ENCODE peak calls at places on chromosomes 5 and 9, in eight cellular contexts. L is A549, J is stomach, X is sigmoid colon, V is H1, B is transverse colon, A is K562, C is ovary. D is an unnamed sample.
A peak's percentile ranks its signal among the peaks of the same experiment; 100 is the strongest.

GRCh38 chr9:124468061-124468740 is 17.9 kb downstream of the ADGRD2 start:
- DNase-seq in L (no peak), J (no peak), X (no peak), V (no peak), B (no peak), A (no peak), C (no peak), D (no peak)

GRCh38 chr9:107158321-107158720 is 124.8 kb upstream of the RAD23B start:
- DNase-seq in L (peak; percentile 40), J (no peak), X (no peak), V (peak; percentile 25), B (no peak), A (no peak), C (no peak), D (no peak)

GRCh38 chr5:81787843-81788242 is 36.9 kb upstream of the SSBP2 start:
- DNase-seq in L (no peak), J (peak; percentile 63), X (peak; percentile 89), V (no peak), B (peak; percentile 55), A (peak; percentile 27), C (no peak), D (peak; percentile 97)

GRCh38 chr5:58407042-58407709 is 52.7 kb downstream of the PLK2 start:
- DNase-seq in L (peak; percentile 21), J (no peak), X (no peak), V (no peak), B (no peak), A (no peak), C (no peak), D (no peak)

GRCh38 chr5:123278284-123278683 is 144.9 kb downstream of the CEP120 start:
- DNase-seq in L (no peak), J (no peak), X (no peak), V (no peak), B (no peak), A (no peak), C (no peak), D (no peak)

GRCh38 chr9:135850737-135851136 is 56.6 kb downstream of the CAMSAP1 start:
- DNase-seq in L (no peak), J (no peak), X (no peak), V (no peak), B (no peak), A (no peak), C (no peak), D (no peak)

GRCh38 chr5:100004969-100005368 is 530.2 kb upstream of the FAM174A start:
- DNase-seq in L (no peak), J (no peak), X (no peak), V (no peak), B (no peak), A (no peak), C (no peak), D (no peak)

GRCh38 chr5:136522217-136522956 is 157.0 kb upstream of the TRPC7 start:
- DNase-seq in L (no peak), J (no peak), X (no peak), V (no peak), B (no peak), A (peak; percentile 14), C (no peak), D (no peak)

GRCh38 chr5:148794275-148794674 is 32.1 kb upstream of the ADRB2 start:
- DNase-seq in L (no peak), J (no peak), X (no peak), V (no peak), B (no peak), A (no peak), C (no peak), D (no peak)

GRCh38 chr9:79387091-79387490 is 184.7 kb upstream of the TLE4 start:
- DNase-seq in L (no peak), J (no peak), X (no peak), V (no peak), B (no peak), A (no peak), C (no peak), D (no peak)

GRCh38 chr5:122077451-122078115 is 476 bp downstream of the LOX start:
- DNase-seq in L (no peak), J (peak; percentile 26), X (peak; percentile 69), V (no peak), B (peak; percentile 10), A (no peak), C (peak; percentile 55), D (no peak)

GRCh38 chr5:172113036-172113435 is 75.0 kb downstream of the STK10 start:
- DNase-seq in L (no peak), J (no peak), X (no peak), V (no peak), B (peak; percentile 53), A (no peak), C (no peak), D (no peak)

GRCh38 chr9:71769175-71770165 is 1.2 kb upstream of the CEMIP2 start:
- DNase-seq in L (peak; percentile 49), J (peak; percentile 89), X (peak; percentile 91), V (no peak), B (peak; percentile 86), A (peak; percentile 75), C (peak; percentile 75), D (peak; percentile 47)

GRCh38 chr5:5198815-5199214 is 58.7 kb downstream of the ADAMTS16 start:
- DNase-seq in L (no peak), J (no peak), X (no peak), V (no peak), B (no peak), A (no peak), C (no peak), D (no peak)

GRCh38 chr5:16791036-16791705 is 144.9 kb downstream of the MYO10 start:
- DNase-seq in L (peak; percentile 55), J (no peak), X (no peak), V (no peak), B (no peak), A (peak; percentile 66), C (no peak), D (peak; percentile 69)

GRCh38 chr5:178304761-178305645 is 72.4 kb upstream of the PHYKPL start:
- DNase-seq in L (no peak), J (no peak), X (peak; percentile 55), V (no peak), B (no peak), A (no peak), C (no peak), D (no peak)

GRCh38 chr5:15105799-15106393 is 234.3 kb upstream of the ANKH start:
- DNase-seq in L (peak; percentile 46), J (peak; percentile 37), X (no peak), V (peak; percentile 19), B (peak; percentile 37), A (peak; percentile 54), C (no peak), D (peak; percentile 25)

GRCh38 chr9:129990269-129991005 is 52.6 kb downstream of the FNBP1 start:
- DNase-seq in L (no peak), J (no peak), X (no peak), V (no peak), B (peak; percentile 37), A (no peak), C (no peak), D (no peak)

GRCh38 chr9:35481347-35481975 is 8.4 kb upstream of the RUSC2 start:
- DNase-seq in L (peak; percentile 75), J (peak; percentile 70), X (peak; percentile 79), V (no peak), B (peak; percentile 54), A (peak; percentile 61), C (no peak), D (no peak)

GRCh38 chr9:16824545-16825041 is 45.9 kb downstream of the BNC2 start:
- DNase-seq in L (no peak), J (no peak), X (no peak), V (no peak), B (no peak), A (no peak), C (no peak), D (no peak)
- TF ChIP-seq CTCF in L (peak; percentile 23), J (no peak), X (no peak), V (no peak), B (no peak), A (no peak), C (no peak), D (no peak)

DNA sequence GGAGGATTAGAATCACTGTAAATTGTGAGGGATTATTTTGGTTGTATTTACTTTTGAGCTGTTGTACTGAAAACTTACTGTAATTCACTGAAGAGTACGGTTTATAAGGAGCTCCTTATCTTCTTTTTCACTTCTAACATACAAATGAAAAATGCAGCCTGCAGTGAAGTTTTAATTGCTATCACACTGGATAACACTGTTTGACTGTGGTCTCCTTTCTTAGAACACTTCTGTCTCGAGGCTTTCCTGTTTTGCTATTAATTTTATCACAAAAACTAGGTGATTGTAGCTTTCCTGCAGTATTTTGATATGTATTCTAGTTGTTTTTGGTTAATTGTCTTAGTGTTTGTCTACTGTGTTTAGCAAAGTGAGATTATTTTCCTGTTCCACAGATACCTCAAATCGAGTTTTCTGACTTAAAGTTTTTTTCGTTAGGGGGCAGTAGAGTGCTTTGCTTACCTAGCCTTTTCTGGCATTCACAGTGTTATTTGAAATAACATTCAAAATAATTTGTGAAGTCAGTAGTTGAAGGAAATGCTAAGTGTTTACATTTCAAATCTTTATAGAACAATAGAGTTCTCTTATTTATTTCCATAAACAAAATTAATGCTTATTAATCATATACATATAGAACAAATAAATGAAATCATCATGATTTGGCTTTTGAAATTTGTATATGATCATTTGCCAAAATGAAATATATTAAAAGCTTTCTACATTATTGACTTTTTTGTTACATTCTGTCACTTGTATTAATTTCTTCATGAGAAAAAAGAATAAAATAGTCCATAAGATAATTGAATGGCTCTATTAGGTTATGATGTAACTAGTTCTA is 52.9 kb downstream of the COMMD10 start:
- DNase-seq in L (peak; percentile 15), J (no peak), X (no peak), V (no peak), B (no peak), A (peak; percentile 60), C (no peak), D (no peak)
- TF ChIP-seq EP300 in L (no peak), J (no peak), X (no peak), V (no peak), B (no peak), A (no peak), C (no peak), D (no peak)

DNA sequence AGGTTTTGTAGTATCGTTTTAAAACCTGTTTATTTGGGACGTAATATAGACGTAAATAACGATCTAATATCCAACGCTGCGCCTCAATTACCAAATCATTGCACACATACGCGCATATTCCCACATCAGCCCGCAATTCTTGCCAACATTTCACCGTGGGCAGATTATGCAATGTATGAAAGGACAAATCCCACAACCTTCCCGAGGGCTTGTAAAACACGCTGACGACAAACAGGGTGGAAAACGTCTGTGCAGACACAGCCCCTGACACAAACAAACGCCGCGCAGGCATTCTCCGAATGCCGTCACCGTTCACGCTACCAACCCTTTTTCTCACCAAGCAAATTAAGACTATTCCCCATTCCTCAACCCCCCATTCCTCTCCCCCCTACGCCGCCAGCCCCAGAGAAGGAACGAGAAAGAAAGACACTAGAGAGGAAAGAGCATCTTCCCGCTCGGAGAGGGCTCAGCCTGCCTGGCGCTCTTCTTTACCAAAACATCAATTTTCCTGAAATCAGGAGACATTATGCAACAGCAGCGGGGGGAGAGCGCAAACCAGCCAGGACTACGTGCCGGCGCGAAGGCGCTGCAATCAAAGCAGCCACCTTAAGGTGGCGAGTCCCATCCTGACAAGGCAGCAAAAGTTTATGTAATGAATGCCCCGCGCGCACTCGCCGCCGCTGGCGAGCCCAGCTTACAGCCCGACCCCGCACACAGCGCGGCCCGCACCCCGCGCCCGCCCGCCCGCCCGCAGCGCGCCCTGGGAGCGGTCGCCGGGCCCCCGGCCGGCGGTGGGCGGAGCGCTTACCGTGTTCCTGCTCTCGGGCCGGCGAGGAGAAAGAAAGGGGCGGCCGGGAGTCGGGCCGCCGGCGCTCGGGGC is 560 bp downstream of the NFIL3 start:
- DNase-seq in L (peak; percentile 61), J (peak; percentile 63), X (peak; percentile 96), V (no peak), B (peak; percentile 75), A (peak; percentile 74), C (peak; percentile 80), D (peak; percentile 68)
- TF ChIP-seq CTCF in L (peak; percentile 18), J (peak; percentile 19), X (peak; percentile 16), V (no peak), B (peak; percentile 31), A (peak; percentile 22), C (no peak), D (peak; percentile 25)

GRCh38 chr5:137560414-137560813 is 61.3 kb upstream of the SPOCK1 start:
- DNase-seq in L (no peak), J (no peak), X (no peak), V (no peak), B (no peak), A (no peak), C (no peak), D (no peak)
- TF ChIP-seq EP300 in L (no peak), J (no peak), X (no peak), V (no peak), B (no peak), A (no peak), C (no peak), D (no peak)